ENCODE peak calls at places on chromosomes 7 and 10, in four cellular contexts. K is sigmoid colon; L is WERI-Rb-1; M is CD4-positive, CD25-positive, alpha-beta regulatory T cell. Y is an unnamed sample.
A peak's percentile ranks its signal among the peaks of the same experiment; 100 is the strongest.

GRCh38 chr10:132613566-132614348 is 76.2 kb downstream of the INPP5A start:
- DNase-seq in K (peak; percentile 60), L (no peak), M (no peak), Y (no peak)

GRCh38 chr7:25832926-25833325 is 319.1 kb upstream of the NFE2L3 start:
- DNase-seq in K (no peak), L (no peak), M (no peak), Y (no peak)

GRCh38 chr10:110540038-110540437 is 27.5 kb upstream of the SMC3 start:
- DNase-seq in K (no peak), L (no peak), M (no peak), Y (no peak)

GRCh38 chr10:133378251-133379096 is 588 bp upstream of the PAOX start:
- DNase-seq in K (peak; percentile 81), L (peak; percentile 55), M (peak; percentile 66), Y (peak; percentile 52)

GRCh38 chr10:22534849-22535604 is 179.4 kb downstream of the PIP4K2A start:
- DNase-seq in K (no peak), L (no peak), M (no peak), Y (no peak)

GRCh38 chr7:91343420-91343819 is 79.2 kb downstream of the FZD1 start:
- DNase-seq in K (no peak), L (no peak), M (no peak), Y (no peak)

GRCh38 chr7:2203551-2204300 is 29.0 kb downstream of the MAD1L1 start:
- DNase-seq in K (peak; percentile 67), L (no peak), M (no peak), Y (no peak)

GRCh38 chr10:13262433-13262832 is 28.3 kb upstream of the UCMA start:
- DNase-seq in K (no peak), L (no peak), M (no peak), Y (no peak)

GRCh38 chr7:7654964-7655363 is 14.4 kb downstream of the UMAD1 start:
- DNase-seq in K (no peak), L (no peak), M (no peak), Y (no peak)

GRCh38 chr10:74300651-74301050 is 149.6 kb downstream of the ADK start:
- DNase-seq in K (no peak), L (no peak), M (no peak), Y (no peak)

GRCh38 chr10:130388746-130389145 is 252.6 kb downstream of the GLRX3 start:
- DNase-seq in K (peak; percentile 30), L (no peak), M (no peak), Y (no peak)

GRCh38 chr7:15685358-15686181 is 913 bp downstream of the MEOX2 start:
- DNase-seq in K (peak; percentile 73), L (peak; percentile 35), M (no peak), Y (no peak)

GRCh38 chr10:110893559-110894179 is 21.9 kb downstream of the PDCD4 start:
- DNase-seq in K (no peak), L (no peak), M (peak; percentile 75), Y (no peak)

GRCh38 chr7:24580283-24580946 is 7.2 kb downstream of the PALS2 start:
- DNase-seq in K (no peak), L (no peak), M (no peak), Y (no peak)

GRCh38 chr10:52877453-52877852 is 104.9 kb upstream of the MBL2 start:
- DNase-seq in K (no peak), L (no peak), M (no peak), Y (no peak)

GRCh38 chr10:104824378-104825006 is 183.4 kb downstream of the SORCS3 start:
- DNase-seq in K (no peak), L (no peak), M (peak; percentile 9), Y (no peak)

GRCh38 chr7:107318523-107319160 is 149.8 kb downstream of the HBP1 start:
- DNase-seq in K (no peak), L (peak; percentile 8), M (no peak), Y (no peak)

GRCh38 chr10:76408646-76409045 is 977.2 kb downstream of the LRMDA start:
- DNase-seq in K (no peak), L (no peak), M (no peak), Y (no peak)

GRCh38 chr10:69232736-69233135 is 12.6 kb downstream of the HKDC1 start:
- DNase-seq in K (no peak), L (no peak), M (peak; percentile 83), Y (peak; percentile 60)

GRCh38 chr7:105439174-105439893 is 50.6 kb upstream of the SRPK2 start:
- DNase-seq in K (no peak), L (no peak), M (no peak), Y (no peak)

GRCh38 chr7:22730921-22731654 is 4.1 kb downstream of the IL6 start:
- DNase-seq in K (no peak), L (no peak), M (no peak), Y (no peak)

GRCh38 chr10:112811741-112812551 is 138.1 kb upstream of the TCF7L2 start:
- DNase-seq in K (no peak), L (no peak), M (no peak), Y (no peak)

GRCh38 chr7:128932862-128933821 is 4.6 kb upstream of the IRF5 start:
- DNase-seq in K (peak; percentile 75), L (no peak), M (peak; percentile 86), Y (no peak)

GRCh38 chr7:134246347-134246746 is 70.4 kb downstream of the SLC35B4 start:
- DNase-seq in K (no peak), L (no peak), M (no peak), Y (no peak)

GRCh38 chr10:63641799-63642198 is 120.6 kb downstream of the REEP3 start:
- DNase-seq in K (no peak), L (no peak), M (no peak), Y (no peak)

GRCh38 chr7:38189256-38189938 is 11.4 kb downstream of the STARD3NL start:
- DNase-seq in K (no peak), L (no peak), M (no peak), Y (no peak)

GRCh38 chr7:133235212-133235883 is 17.5 kb upstream of the EXOC4 start:
- DNase-seq in K (no peak), L (no peak), M (no peak), Y (no peak)

GRCh38 chr10:12902959-12903358 is 98.6 kb downstream of the CCDC3 start:
- DNase-seq in K (no peak), L (no peak), M (no peak), Y (no peak)

GRCh38 chr10:124403548-124403947 is 15.2 kb downstream of the OAT start:
- DNase-seq in K (no peak), L (peak; percentile 35), M (peak; percentile 90), Y (no peak)

GRCh38 chr10:121085386-121085785 is 234.2 kb downstream of the WDR11 start:
- DNase-seq in K (no peak), L (no peak), M (no peak), Y (no peak)

GRCh38 chr10:28677889-28678686 is 767 bp downstream of the BAMBI start:
- DNase-seq in K (no peak), L (peak; percentile 9), M (peak; percentile 26), Y (peak; percentile 36)

GRCh38 chr10:28678687-28679457 is 1.6 kb downstream of the BAMBI start:
- DNase-seq in K (no peak), L (no peak), M (no peak), Y (no peak)

GRCh38 chr10:28676968-28677888 is at the start of gene BAMBI:
- DNase-seq in K (peak; percentile 94), L (peak; percentile 79), M (peak; percentile 91), Y (peak; percentile 86)

GRCh38 chr10:28674782-28675181 is 2.5 kb upstream of the BAMBI start:
- DNase-seq in K (no peak), L (peak; percentile 11), M (no peak), Y (no peak)

DNA sequence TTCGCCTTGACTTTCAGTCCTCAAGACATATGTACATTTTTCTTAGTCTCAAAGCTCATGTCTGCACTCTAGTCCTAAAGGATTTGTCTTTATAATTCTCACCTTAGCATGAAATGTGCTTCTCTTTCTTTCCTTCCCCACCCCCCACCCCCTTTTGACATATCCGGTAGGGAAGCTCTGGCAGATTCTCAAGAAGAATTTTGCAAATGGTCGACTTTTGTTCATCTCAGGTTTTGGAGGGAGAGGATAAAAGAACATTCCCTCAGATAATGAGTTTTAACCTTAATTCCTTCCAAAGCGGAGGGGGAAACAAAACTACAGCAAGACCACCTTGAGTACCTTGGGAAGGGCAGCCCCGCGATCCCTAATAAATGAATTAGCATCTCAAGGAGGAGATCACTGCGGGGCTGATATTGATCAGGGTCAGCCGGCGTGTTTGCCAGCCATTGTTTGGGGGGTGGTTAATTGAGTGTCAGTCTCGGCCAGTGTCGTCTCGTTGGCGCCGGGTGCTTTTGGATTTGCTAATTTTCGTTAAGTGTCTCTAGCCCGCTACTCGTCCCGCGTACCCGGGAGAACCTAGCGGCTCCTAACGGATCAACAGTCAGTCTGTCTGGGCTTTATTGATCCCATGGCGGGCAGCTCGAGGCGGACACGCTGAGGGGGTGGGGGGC is 889 bp upstream of the BAMBI start:
- DNase-seq in K (peak; percentile 73), L (peak; percentile 43), M (no peak), Y (no peak)
- H3K27ac ChIP-seq in K (peak overlapping the region; percentile 60), L (peak overlapping the region; percentile 76), M (no peak overlapping the region), Y (no peak overlapping the region)

DNA sequence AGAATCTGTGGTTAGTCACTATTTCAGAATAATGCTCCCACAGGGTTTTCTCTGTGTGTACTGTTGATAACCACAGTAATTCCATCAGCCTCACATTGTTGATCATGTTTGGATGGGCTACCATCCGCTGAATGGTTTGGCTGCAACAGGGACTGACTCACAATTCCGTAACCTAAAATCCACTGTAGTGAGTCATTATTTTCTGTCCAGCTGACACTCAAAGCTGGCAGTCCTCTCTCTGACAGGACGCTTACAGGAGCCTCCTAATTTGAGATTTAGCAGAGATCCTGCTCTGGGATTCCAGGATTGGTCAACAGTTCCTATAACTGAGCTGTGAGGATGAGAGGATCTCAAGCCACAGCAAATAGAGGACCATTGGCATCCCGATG is 32.7 kb downstream of the VWA2 start:
- DNase-seq in K (peak; percentile 82), L (no peak), M (no peak), Y (no peak)
- H3K27ac ChIP-seq in K (peak overlapping the region; percentile 40), L (no peak overlapping the region), M (no peak overlapping the region), Y (no peak overlapping the region)

GRCh38 chr10:45000138-45000763 is 472 bp upstream of the ZNF22 start:
- DNase-seq in K (peak; percentile 95), L (no peak), M (no peak), Y (no peak)
- H3K27ac ChIP-seq in K (peak overlapping the region; percentile 93), L (peak overlapping the region; percentile 97), M (no peak overlapping the region), Y (no peak overlapping the region)

GRCh38 chr10:103147645-103148044 is 45.4 kb downstream of the NT5C2 start:
- DNase-seq in K (no peak), L (no peak), M (no peak), Y (no peak)

GRCh38 chr10:103141950-103142349 is 51.1 kb downstream of the NT5C2 start:
- DNase-seq in K (no peak), L (no peak), M (no peak), Y (no peak)

GRCh38 chr10:103145046-103145445 is 48.0 kb downstream of the NT5C2 start:
- DNase-seq in K (no peak), L (no peak), M (no peak), Y (no peak)

GRCh38 chr10:103144086-103144485 is 49.0 kb downstream of the NT5C2 start:
- DNase-seq in K (no peak), L (no peak), M (no peak), Y (no peak)

DNA sequence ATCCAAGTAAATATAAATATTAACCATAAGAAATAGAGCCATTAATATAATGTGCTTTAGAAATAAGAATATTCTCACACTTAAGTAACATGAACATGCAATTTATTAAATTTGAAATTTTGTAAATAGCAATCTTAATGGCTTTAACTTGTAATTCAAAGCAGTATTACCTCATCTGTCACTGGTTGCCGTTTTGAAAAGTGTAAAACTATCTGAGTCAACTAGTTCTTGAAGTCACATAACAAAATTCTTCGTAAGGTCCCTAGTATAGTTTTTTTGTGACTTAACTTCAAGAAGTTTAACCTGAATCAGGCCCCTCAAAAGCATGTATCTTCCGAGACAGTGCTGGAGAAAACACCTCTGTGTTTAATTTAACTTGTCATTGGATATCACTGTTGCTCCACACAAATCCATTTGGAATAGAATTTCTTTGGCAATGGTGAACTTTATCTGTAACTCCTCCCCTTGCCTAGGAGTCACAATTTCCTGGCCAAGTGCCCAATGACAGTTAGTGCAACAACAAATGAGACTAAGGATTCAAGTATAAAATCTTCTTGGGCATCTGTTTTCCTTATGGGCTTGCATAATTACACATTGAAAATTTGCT is 47.1 kb downstream of the NT5C2 start:
- DNase-seq in K (peak; percentile 88), L (no peak), M (no peak), Y (no peak)
- H3K27ac ChIP-seq in K (peak overlapping the region; percentile 72), L (no peak overlapping the region), M (no peak overlapping the region), Y (no peak overlapping the region)

Y was measured in CD4-positive, alpha-beta T cell.